ENCODE peak calls at places on chromosome 22, in seven cellular contexts. E is activated naive CD4-positive, alpha-beta T cell; S is NCI-H2029; M is stimulated activated effector memory CD8-positive, alpha-beta T cell treated with anti-CD3 and anti-CD28 coated beads, Interleukin-12 subunit alpha, Interleukin-12 subunit beta, amount 100 ng/mL, for 72 hours; V is SW 1271; Q is foreskin fibroblast; O is sciatic nerve. K is an unnamed sample.
A peak's percentile ranks its signal among the peaks of the same experiment; 100 is the strongest.

GRCh38 chr22:42623301-42623751 is 8.6 kb upstream of the POLDIP3 start:
- DNase-seq in Q (no peak), E (no peak), V (no peak), O (no peak), S (no peak), M (no peak), K (no peak)

GRCh38 chr22:36442506-36443197 is 38.8 kb downstream of the TXN2 start:
- DNase-seq in E (no peak), O (no peak), M (no peak), S (no peak), V (no peak), Q (no peak), K (no peak)

GRCh38 chr22:32080904-32081303 is 37.8 kb downstream of the SLC5A1 start:
- DNase-seq in O (no peak), E (no peak), Q (peak; percentile 66), V (no peak), M (no peak), S (peak; percentile 32), K (no peak)

GRCh38 chr22:31160328-31160978 is 471 bp downstream of the RNF185 start:
- DNase-seq in V (no peak), Q (peak; percentile 49), E (peak; percentile 9), M (no peak), O (no peak), S (no peak), K (no peak)

GRCh38 chr22:45903355-45904149 is 73.4 kb downstream of the WNT7B start:
- DNase-seq in Q (peak; percentile 71), S (no peak), E (no peak), O (no peak), M (no peak), V (no peak), K (no peak)

GRCh38 chr22:50102946-50103345 is 13.1 kb downstream of the MOV10L1 start:
- DNase-seq in Q (no peak), V (no peak), O (no peak), M (no peak), S (no peak), E (no peak), K (peak; percentile 64)

GRCh38 chr22:35400335-35400680 is 368 bp downstream of the MCM5 start:
- DNase-seq in E (no peak), M (no peak), V (no peak), O (no peak), Q (no peak), S (no peak), K (no peak)

GRCh38 chr22:40479126-40479800 is 108.9 kb downstream of the SGSM3 start:
- DNase-seq in Q (peak; percentile 17), S (no peak), M (no peak), E (no peak), O (no peak), V (no peak), K (no peak)

GRCh38 chr22:17634696-17635095 is 3.9 kb upstream of the BCL2L13 start:
- DNase-seq in E (no peak), M (no peak), V (no peak), O (no peak), S (no peak), Q (no peak), K (no peak)

GRCh38 chr22:40084246-40084645 is 89.5 kb downstream of the FAM83F start:
- DNase-seq in S (no peak), V (no peak), O (no peak), E (no peak), Q (no peak), M (no peak), K (no peak)

GRCh38 chr22:26568207-26568706 is 21.7 kb downstream of the TPST2 start:
- DNase-seq in Q (no peak), V (no peak), M (no peak), S (no peak), E (no peak), O (no peak), K (no peak)

GRCh38 chr22:36197601-36198146 is 3.9 kb downstream of the APOL4 start:
- DNase-seq in O (no peak), S (peak; percentile 45), M (no peak), V (no peak), Q (peak; percentile 11), E (no peak), K (no peak)

GRCh38 chr22:36334081-36334831 is 53.5 kb downstream of the MYH9 start:
- DNase-seq in E (no peak), Q (no peak), V (no peak), M (no peak), O (no peak), S (no peak), K (no peak)

GRCh38 chr22:49810363-49811013 is 17.2 kb downstream of the BRD1 start:
- DNase-seq in E (no peak), V (no peak), M (no peak), S (no peak), Q (no peak), O (no peak), K (no peak)

GRCh38 chr22:46674367-46674781 is 54.2 kb downstream of the GRAMD4 start:
- DNase-seq in E (peak; percentile 54), Q (peak; percentile 51), O (peak; percentile 78), M (peak; percentile 69), S (no peak), V (no peak), K (no peak)

GRCh38 chr22:47206819-47207218 is 444.4 kb downstream of the TBC1D22A start:
- DNase-seq in O (peak; percentile 26), V (no peak), M (no peak), S (no peak), Q (no peak), E (no peak), K (peak; percentile 69)

GRCh38 chr22:44133161-44133560 is 47.6 kb upstream of the PARVG start:
- DNase-seq in Q (peak; percentile 28), E (no peak), S (no peak), O (peak; percentile 19), V (no peak), M (no peak), K (no peak)

GRCh38 chr22:36755316-36755715 is 20.6 kb downstream of the IFT27 start:
- DNase-seq in M (no peak), Q (no peak), V (no peak), S (no peak), O (no peak), E (no peak), K (no peak)

GRCh38 chr22:36453855-36454378 is 27.5 kb downstream of the TXN2 start:
- DNase-seq in S (no peak), O (no peak), E (no peak), Q (no peak), V (no peak), M (no peak), K (no peak)

GRCh38 chr22:30382340-30382739 is 4.9 kb downstream of the RNF215 start:
- DNase-seq in Q (no peak), V (no peak), O (no peak), S (no peak), M (no peak), E (no peak), K (no peak)

GRCh38 chr22:43884600-43885318 is 7.1 kb downstream of the PNPLA5 start:
- DNase-seq in V (no peak), S (peak; percentile 37), O (peak; percentile 83), M (peak; percentile 58), E (peak; percentile 4), Q (peak; percentile 76), K (no peak)

GRCh38 chr22:35601743-35602633 is 15.1 kb downstream of the MB start:
- DNase-seq in Q (peak; percentile 83), V (no peak), E (no peak), M (no peak), S (no peak), O (no peak), K (no peak)

GRCh38 chr22:48760481-48761238 is 1067.0 kb downstream of the BRD1 start:
- DNase-seq in E (no peak), S (no peak), M (no peak), V (no peak), O (peak; percentile 38), Q (no peak), K (peak; percentile 39)

GRCh38 chr22:30903876-30904460 is 64.6 kb downstream of the MORC2 start:
- DNase-seq in E (no peak), Q (no peak), M (no peak), S (no peak), O (no peak), V (no peak), K (no peak)

GRCh38 chr22:37781434-37782059 is 26.2 kb upstream of the GCAT start:
- DNase-seq in Q (peak; percentile 60), S (no peak), E (no peak), M (no peak), V (no peak), O (no peak), K (no peak)

GRCh38 chr22:48944756-48945620 is 882.7 kb downstream of the BRD1 start:
- DNase-seq in V (no peak), M (no peak), E (no peak), Q (no peak), O (peak; percentile 49), S (no peak), K (peak; percentile 84)

GRCh38 chr22:37015587-37015878 is 3.7 kb downstream of the TST start:
- DNase-seq in O (no peak), E (no peak), S (no peak), V (no peak), Q (no peak), M (no peak), K (no peak)

GRCh38 chr22:39514373-39514973 is 5.9 kb upstream of the ATF4 start:
- DNase-seq in S (no peak), E (peak; percentile 25), O (peak; percentile 82), M (no peak), Q (peak; percentile 72), V (no peak), K (no peak)

GRCh38 chr22:19959043-19959586 is 17.5 kb upstream of the TXNRD2 start:
- DNase-seq in S (no peak), V (no peak), O (peak; percentile 90), M (no peak), E (no peak), Q (peak; percentile 86), K (no peak)

GRCh38 chr22:37229012-37229804 is 14.9 kb downstream of the RAC2 start:
- DNase-seq in V (peak; percentile 19), E (no peak), O (no peak), M (no peak), Q (peak; percentile 90), S (no peak), K (no peak)

GRCh38 chr22:30426395-30427353 is 1.1 kb downstream of the MTFP1 start:
- DNase-seq in V (peak; percentile 43), M (peak; percentile 78), Q (peak; percentile 89), E (peak; percentile 72), O (peak; percentile 88), S (peak; percentile 80), K (peak; percentile 93)

GRCh38 chr22:26414347-26414746 is 14.7 kb upstream of the ASPHD2 start:
- DNase-seq in M (no peak), S (no peak), Q (no peak), O (no peak), V (no peak), E (no peak), K (no peak)

GRCh38 chr22:38126928-38127668 is 16.6 kb upstream of the BAIAP2L2 start:
- DNase-seq in V (no peak), E (no peak), M (no peak), S (no peak), O (no peak), Q (no peak), K (no peak)

GRCh38 chr22:35195226-35195625 is 62.1 kb upstream of the HMGXB4 start:
- DNase-seq in S (no peak), O (no peak), E (no peak), M (no peak), V (no peak), Q (no peak), K (no peak)

K was measured in mesenteric fat pad.